ENCODE peak calls at places on chromosome 3, in five cellular contexts. J is lower lobe of right lung, F is AG10803, D is neural crest cell, I is brain microvascular endothelial cell. R is an unnamed sample.

GRCh38 chr3:113844622-113845222 is 6.1 kb downstream of the GRAMD1C start:
- DNase-seq in F (peak; percentile 48), J (no peak), D (no peak), I (peak; percentile 17), R (no peak)

GRCh38 chr3:42804831-42805821 is 836 bp upstream of the HIGD1A start:
- DNase-seq in D (no peak), J (peak; percentile 59), F (no peak), I (no peak), R (no peak)

GRCh38 chr3:136750209-136750921 is 1.8 kb downstream of the STAG1 start:
- DNase-seq in J (no peak), D (no peak), F (peak; percentile 15), I (no peak), R (no peak)

GRCh38 chr3:187944391-187945179 is 199.3 kb upstream of the BCL6 start:
- DNase-seq in I (no peak), J (no peak), D (no peak), F (no peak), R (no peak)

GRCh38 chr3:170761103-170761502 is 108.9 kb downstream of the RPL22L1 start:
- DNase-seq in J (no peak), F (no peak), I (no peak), D (no peak), R (no peak)

GRCh38 chr3:43365601-43366305 is 79.4 kb downstream of the SNRK start:
- DNase-seq in I (no peak), F (no peak), J (no peak), D (no peak), R (no peak)

GRCh38 chr3:103644450-103644849 is 1209.6 kb downstream of the ZPLD1 start:
- DNase-seq in J (no peak), F (no peak), D (no peak), I (no peak), R (no peak)

GRCh38 chr3:147921044-147921443 is 511.9 kb downstream of the ZIC1 start:
- DNase-seq in D (no peak), F (peak; percentile 87), J (no peak), I (no peak), R (peak; percentile 32)

GRCh38 chr3:116863842-116864626 is 154.5 kb downstream of the TUSC7 start:
- DNase-seq in I (peak; percentile 39), F (peak; percentile 23), J (no peak), D (peak; percentile 15), R (peak; percentile 3)

GRCh38 chr3:4985330-4986174 is 6.3 kb downstream of the BHLHE40 start:
- DNase-seq in I (peak; percentile 80), F (peak; percentile 66), J (no peak), D (no peak), R (no peak)

GRCh38 chr3:31196881-31197364 is 302.5 kb upstream of the GADL1 start:
- DNase-seq in F (peak; percentile 99), I (peak; percentile 82), D (no peak), J (no peak), R (peak; percentile 34)

GRCh38 chr3:46538803-46539442 is 27.2 kb downstream of the LRRC2 start:
- DNase-seq in F (peak; percentile 76), J (peak; percentile 74), I (peak; percentile 36), D (no peak), R (no peak)

GRCh38 chr3:43736558-43736995 is 45.8 kb downstream of the ABHD5 start:
- DNase-seq in D (no peak), F (no peak), I (peak; percentile 41), J (no peak), R (no peak)

GRCh38 chr3:47964740-47965139 is 51.5 kb downstream of the MAP4 start:
- DNase-seq in J (no peak), F (no peak), I (no peak), D (no peak), R (no peak)

GRCh38 chr3:129505341-129505740 is 23.1 kb upstream of the RHO start:
- DNase-seq in F (no peak), I (no peak), D (no peak), J (no peak), R (no peak)

GRCh38 chr3:171230857-171231256 is 204.3 kb upstream of the SLC2A2 start:
- DNase-seq in D (no peak), I (no peak), J (no peak), F (no peak), R (no peak)

GRCh38 chr3:50738252-50738598 is 63.5 kb downstream of the DOCK3 start:
- DNase-seq in J (no peak), I (no peak), D (no peak), F (no peak), R (no peak)

GRCh38 chr3:166663194-166663593 is 716.9 kb downstream of the ZBBX start:
- DNase-seq in D (no peak), J (no peak), I (no peak), F (no peak), R (no peak)

GRCh38 chr3:157152438-157152837 is 7.5 kb downstream of the CCNL1 start:
- DNase-seq in J (no peak), F (no peak), D (no peak), I (no peak), R (no peak)

GRCh38 chr3:8589880-8590556 is 54.6 kb downstream of the SSUH2 start:
- DNase-seq in F (peak; percentile 93), I (no peak), D (no peak), J (no peak), R (no peak)

GRCh38 chr3:85572426-85572825 is 613.6 kb downstream of the CADM2 start:
- DNase-seq in J (no peak), D (no peak), F (no peak), I (peak; percentile 86), R (no peak)

GRCh38 chr3:126067959-126068358 is 16.0 kb downstream of the SLC41A3 start:
- DNase-seq in J (no peak), F (no peak), D (no peak), I (no peak), R (no peak)

GRCh38 chr3:181362378-181362777 is 349.3 kb upstream of the SOX2 start:
- DNase-seq in F (no peak), I (no peak), J (no peak), D (no peak), R (no peak)

GRCh38 chr3:42122261-42123011 is 31.3 kb downstream of the TRAK1 start:
- DNase-seq in I (no peak), D (no peak), J (no peak), F (peak; percentile 72), R (no peak)

GRCh38 chr3:64082411-64082810 is 59.1 kb upstream of the PSMD6 start:
- DNase-seq in F (no peak), J (no peak), I (no peak), D (no peak), R (no peak)

GRCh38 chr3:127226946-127227842 is 34.3 kb downstream of the PRR23E start:
- DNase-seq in J (no peak), I (no peak), F (peak; percentile 34), D (peak; percentile 31), R (no peak)

GRCh38 chr3:64743844-64744243 is 56.0 kb upstream of the ADAMTS9 start:
- DNase-seq in D (no peak), J (no peak), I (no peak), F (no peak), R (no peak)

GRCh38 chr3:19348929-19349564 is 200.7 kb downstream of the KCNH8 start:
- DNase-seq in F (peak; percentile 5), I (peak; percentile 46), D (no peak), J (no peak), R (no peak)

GRCh38 chr3:191216510-191216909 is 17.5 kb downstream of the OSTN start:
- DNase-seq in F (peak; percentile 6), J (no peak), I (no peak), D (no peak), R (no peak)

GRCh38 chr3:114144909-114145688 is 33.8 kb downstream of the DRD3 start:
- DNase-seq in D (no peak), F (peak; percentile 92), I (peak; percentile 94), J (no peak), R (peak; percentile 74)

GRCh38 chr3:126954141-126954845 is 28.6 kb upstream of the PLXNA1 start:
- DNase-seq in F (no peak), D (no peak), J (no peak), I (no peak), R (no peak)

GRCh38 chr3:72274511-72275295 is 489.8 kb upstream of the PROK2 start:
- DNase-seq in F (peak; percentile 93), I (peak; percentile 80), J (peak; percentile 55), D (no peak), R (peak; percentile 45)

GRCh38 chr3:21390856-21391255 is 360.2 kb downstream of the ZNF385D start:
- DNase-seq in D (no peak), F (peak; percentile 83), J (no peak), I (no peak), R (no peak)

GRCh38 chr3:90184861-90185260 is 1077.4 kb downstream of the EPHA3 start:
- DNase-seq in J (no peak), I (peak; percentile 69), F (peak; percentile 4), D (no peak), R (no peak)

GRCh38 chr3:177224406-177224805 is 27.1 kb upstream of the TBL1XR1 start:
- DNase-seq in I (no peak), J (no peak), F (no peak), D (no peak), R (no peak)

GRCh38 chr3:160381470-160381869 is 17.6 kb downstream of the IFT80 start:
- DNase-seq in F (no peak), D (no peak), I (peak; percentile 42), J (no peak), R (no peak)

GRCh38 chr3:45779746-45780735 is 16.3 kb downstream of the SLC6A20 start:
- DNase-seq in D (no peak), F (no peak), J (no peak), I (no peak), R (no peak)

GRCh38 chr3:101591071-101591470 is 17.1 kb downstream of the PCNP start:
- DNase-seq in F (no peak), D (no peak), J (no peak), I (no peak), R (no peak)
- TF ChIP-seq CTCF in F (no peak), D (no peak), J (no peak), I (no peak), R (no peak)

DNA sequence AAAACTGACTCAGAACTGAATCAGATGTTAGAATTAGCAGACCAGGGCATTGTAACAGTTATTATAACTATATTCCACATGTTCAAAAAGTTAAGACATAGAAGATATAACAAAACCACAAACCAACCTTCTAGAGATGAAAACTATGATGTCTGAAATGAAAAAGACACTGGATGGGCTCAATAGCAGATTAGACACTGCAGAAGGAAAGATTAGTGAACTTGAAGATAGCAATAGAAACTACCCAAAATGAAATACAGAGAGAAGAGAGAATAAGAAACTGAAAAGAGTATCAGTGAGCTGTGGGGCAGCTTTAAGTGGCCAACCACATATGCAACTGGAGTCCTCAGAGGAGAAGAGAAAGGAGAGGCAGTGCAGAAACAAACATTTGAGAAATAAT is 132.0 kb upstream of the ATP2B2 start:
- DNase-seq in D (no peak), F (no peak), I (no peak), J (no peak), R (no peak)
- TF ChIP-seq CTCF in D (no peak), F (no peak), I (no peak), J (no peak), R (no peak)

GRCh38 chr3:193563999-193564398 is 9.3 kb upstream of the ATP13A4 start:
- DNase-seq in F (no peak), J (peak; percentile 49), I (no peak), D (no peak), R (no peak)
- TF ChIP-seq CTCF in F (no peak), J (peak; percentile 14), I (peak; percentile 38), D (no peak), R (no peak)

DNA sequence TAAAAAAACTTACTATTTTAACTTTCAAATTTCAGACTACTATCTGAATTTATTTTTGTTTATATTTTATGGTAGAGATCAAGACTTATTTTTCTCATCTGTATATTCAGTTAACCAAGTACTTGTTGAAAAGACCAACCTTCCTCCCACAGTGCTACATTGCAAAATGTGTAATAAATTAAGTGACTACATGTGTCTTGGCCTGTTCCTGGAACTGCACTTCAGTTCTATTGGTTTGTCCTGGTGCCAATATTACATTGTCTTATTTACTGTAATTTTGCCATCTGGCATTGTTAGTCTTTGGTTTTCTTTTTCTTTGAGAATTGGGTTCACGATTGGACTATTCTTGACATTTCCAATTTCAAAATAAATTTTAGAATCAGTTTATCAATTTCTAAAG is 138.4 kb upstream of the KCNMB2 start:
- DNase-seq in J (no peak), F (peak; percentile 87), D (no peak), I (no peak), R (no peak)
- TF ChIP-seq CTCF in J (no peak), F (no peak), D (no peak), I (no peak), R (no peak)